ENCODE peak calls at places on chromosomes 5 and 9, in five cellular contexts. W, I, M, A and P are unnamed samples.

GRCh38 chr5:21067724-21068123 is 1079.7 kb upstream of the CDH18 start:
- DNase-seq in I (no peak), A (no peak), M (no peak), W (no peak), P (no peak)

GRCh38 chr9:79020266-79020665 is 551.5 kb upstream of the TLE4 start:
- DNase-seq in M (no peak), I (no peak), A (no peak), W (no peak), P (no peak)

GRCh38 chr9:98500337-98500919 is 208.3 kb downstream of the GABBR2 start:
- DNase-seq in M (no peak), W (no peak), I (no peak), A (no peak), P (no peak)

GRCh38 chr9:3884736-3885135 is 358.9 kb upstream of the RFX3 start:
- DNase-seq in A (no peak), M (no peak), W (no peak), I (no peak), P (no peak)

GRCh38 chr5:80255752-80256479 is at the start of gene SERINC5:
- DNase-seq in I (no peak), A (peak), M (peak), W (peak), P (peak)

GRCh38 chr5:93359296-93359957 is 221.6 kb downstream of the NR2F1-AS1 start:
- DNase-seq in M (no peak), W (no peak), A (no peak), I (no peak), P (no peak)

GRCh38 chr5:141788296-141788980 is 89.8 kb downstream of the PCDH1 start:
- DNase-seq in W (no peak), M (no peak), I (no peak), A (no peak), P (no peak)

GRCh38 chr9:116154976-116155699 is 1.5 kb downstream of the PAPPA start:
- DNase-seq in M (peak), A (no peak), I (no peak), W (no peak), P (no peak)

GRCh38 chr5:113367586-113367985 is 67.2 kb downstream of the TSSK1B start:
- DNase-seq in M (peak), W (no peak), A (no peak), I (no peak), P (no peak)

GRCh38 chr5:157971466-157972324 is 112.8 kb upstream of the CLINT1 start:
- DNase-seq in I (no peak), A (no peak), M (no peak), W (no peak), P (peak)

GRCh38 chr9:14993891-14994554 is 83.8 kb upstream of the FREM1 start:
- DNase-seq in A (no peak), I (no peak), W (no peak), M (no peak), P (no peak)

GRCh38 chr9:69542942-69543704 is 129.0 kb downstream of the APBA1 start:
- DNase-seq in I (no peak), A (no peak), W (no peak), M (peak), P (no peak)

GRCh38 chr9:34501889-34502425 is 20.8 kb downstream of the ENHO start:
- DNase-seq in I (no peak), W (no peak), M (no peak), A (peak), P (no peak)

GRCh38 chr5:164184158-164184557 is 678.7 kb downstream of the MAT2B start:
- DNase-seq in I (no peak), M (peak), A (no peak), W (no peak), P (no peak)

GRCh38 chr9:4292781-4293180 is 7.1 kb downstream of the GLIS3 start:
- DNase-seq in M (no peak), I (no peak), W (no peak), A (no peak), P (no peak)

GRCh38 chr5:160769264-160769663 is 82.7 kb downstream of the ATP10B start:
- DNase-seq in I (no peak), M (no peak), W (no peak), A (no peak), P (no peak)

GRCh38 chr9:24614070-24614469 is 68.4 kb upstream of the IZUMO3 start:
- DNase-seq in A (no peak), I (no peak), M (peak), W (no peak), P (no peak)

GRCh38 chr5:39115644-39116346 is 41.6 kb upstream of the RICTOR start:
- DNase-seq in I (no peak), A (no peak), W (no peak), M (no peak), P (no peak)

GRCh38 chr5:136285501-136285900 is 79.8 kb downstream of the TRPC7 start:
- DNase-seq in M (no peak), A (no peak), W (no peak), I (no peak), P (no peak)

GRCh38 chr9:37971107-37971459 is 67.2 kb upstream of the SLC25A51 start:
- DNase-seq in M (no peak), W (no peak), I (no peak), A (no peak), P (no peak)

GRCh38 chr5:2141254-2142000 is 258.7 kb upstream of the IRX4 start:
- DNase-seq in I (no peak), W (no peak), A (no peak), M (no peak), P (no peak)
- TF ChIP-seq FOXM1 in I (no peak), W (no peak), A (no peak), M (no peak), P (no peak)

GRCh38 chr9:91191443-91192378 is 170.0 kb downstream of the AUH start:
- DNase-seq in W (no peak), M (no peak), I (no peak), A (no peak), P (no peak)

GRCh38 chr9:91193658-91194391 is 167.9 kb downstream of the AUH start:
- DNase-seq in I (no peak), A (peak), W (peak), M (peak), P (peak)

GRCh38 chr9:91190062-91190461 is 171.7 kb downstream of the AUH start:
- DNase-seq in M (no peak), W (no peak), I (no peak), A (no peak), P (no peak)

GRCh38 chr9:91192785-91193657 is 168.7 kb downstream of the AUH start:
- DNase-seq in A (peak), I (no peak), W (peak), M (peak), P (peak)

DNA sequence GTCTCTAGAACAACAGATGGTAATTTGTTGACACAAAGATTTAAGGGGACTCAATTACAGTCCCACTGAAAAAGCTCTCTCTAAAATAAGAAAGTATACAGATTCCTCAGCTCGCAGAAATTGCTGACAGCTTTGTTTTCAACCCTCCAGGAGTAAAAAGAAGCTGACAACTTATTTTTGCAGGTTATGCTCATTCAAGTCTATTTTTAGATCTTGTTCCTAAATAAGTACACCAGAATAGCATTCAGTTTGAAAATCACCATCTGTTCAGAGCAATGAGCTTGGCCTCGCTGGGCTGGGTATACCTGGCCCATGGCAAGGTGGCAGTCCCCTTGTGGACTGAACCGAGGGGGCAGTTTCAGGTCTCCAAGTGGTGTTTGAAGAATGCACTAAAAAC is 169.3 kb downstream of the AUH start:
- DNase-seq in I (no peak), M (no peak), W (no peak), A (peak), P (no peak)
- TF ChIP-seq FOXM1 in I (no peak), M (no peak), W (no peak), A (no peak), P (no peak)

GRCh38 chr5:6704361-6704851 is 8.8 kb upstream of the TENT4A start:
- DNase-seq in A (no peak), M (no peak), I (no peak), W (no peak), P (no peak)
- TF ChIP-seq FOXM1 in A (no peak), M (no peak), I (no peak), W (no peak), P (no peak)

DNA sequence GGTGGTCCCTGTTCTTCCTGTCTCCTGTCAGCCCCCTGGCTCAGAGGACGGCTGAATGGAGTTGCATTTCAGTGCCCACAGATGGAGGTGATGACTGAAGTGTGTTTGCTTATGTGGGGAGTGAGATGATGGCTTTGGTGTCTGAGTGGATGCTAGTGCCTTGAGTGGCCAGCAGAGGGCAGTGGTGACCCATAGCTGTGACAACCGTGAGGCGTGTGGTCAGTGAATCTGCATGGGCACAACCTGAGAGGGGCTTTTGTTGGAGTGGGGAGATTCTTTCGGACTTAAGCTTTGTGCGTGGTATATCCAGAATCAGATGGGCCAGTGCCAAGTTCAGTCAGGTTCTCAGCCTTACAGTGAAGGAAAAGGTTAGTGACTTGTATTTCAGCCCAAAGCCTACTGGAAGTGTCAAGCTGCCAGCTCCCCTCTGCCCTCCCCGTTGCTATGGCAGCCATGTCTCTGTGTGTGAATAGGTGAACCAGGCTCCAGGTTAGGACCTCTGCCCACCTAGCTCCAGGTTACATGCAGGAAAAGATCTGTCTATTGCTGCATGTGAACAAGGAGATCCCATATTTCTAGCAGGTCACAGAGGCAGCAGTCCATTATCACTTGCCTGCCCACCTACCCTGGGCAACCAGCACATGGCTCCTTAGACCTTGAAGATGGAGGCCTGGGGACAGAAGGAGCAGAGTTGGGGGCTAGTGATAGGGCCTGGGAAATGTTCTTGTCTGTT is 14.7 kb upstream of the CXXC5 start:
- DNase-seq in W (peak), A (peak), I (no peak), M (peak), P (peak)
- TF ChIP-seq FOXM1 in W (no peak), A (no peak), I (no peak), M (no peak), P (no peak)

GRCh38 chr5:1105350-1106265 is 6.3 kb downstream of the SLC12A7 start:
- DNase-seq in W (peak), A (peak), M (no peak), I (no peak), P (no peak)

GRCh38 chr5:1103093-1103492 is 8.8 kb downstream of the SLC12A7 start:
- DNase-seq in M (no peak), W (no peak), A (no peak), I (no peak), P (no peak)

GRCh38 chr5:1106385-1107166 is 5.3 kb downstream of the SLC12A7 start:
- DNase-seq in A (peak), W (no peak), I (no peak), M (no peak), P (no peak)

GRCh38 chr5:1103505-1104326 is 8.1 kb downstream of the SLC12A7 start:
- DNase-seq in W (no peak), A (peak), M (no peak), I (no peak), P (no peak)

GRCh38 chr5:1104327-1105006 is 7.4 kb downstream of the SLC12A7 start:
- DNase-seq in I (no peak), A (no peak), W (no peak), M (no peak), P (no peak)
- TF ChIP-seq FOXM1 in I (no peak), A (no peak), W (no peak), M (no peak), P (no peak)

GRCh38 chr5:151617841-151618710 is 26.9 kb upstream of the FAT2 start:
- DNase-seq in W (no peak), M (no peak), I (no peak), A (peak), P (no peak)

GRCh38 chr5:151619812-151620462 is 28.8 kb upstream of the FAT2 start:
- DNase-seq in A (no peak), W (no peak), I (no peak), M (no peak), P (no peak)

GRCh38 chr5:151618907-151619306 is 27.8 kb upstream of the FAT2 start:
- DNase-seq in A (peak), M (no peak), W (no peak), I (no peak), P (no peak)

GRCh38 chr5:151615431-151615830 is 24.3 kb upstream of the FAT2 start:
- DNase-seq in A (no peak), I (no peak), M (no peak), W (no peak), P (no peak)

GRCh38 chr5:151617383-151617840 is 26.3 kb upstream of the FAT2 start:
- DNase-seq in M (no peak), W (no peak), I (no peak), A (no peak), P (no peak)
- TF ChIP-seq FOXM1 in M (no peak), W (no peak), I (no peak), A (no peak), P (no peak)

GRCh38 chr5:53261245-53261644 is 151.7 kb upstream of the MOCS2 start:
- DNase-seq in I (no peak), A (no peak), W (no peak), M (no peak), P (no peak)

GRCh38 chr5:53262348-53262970 is 152.9 kb upstream of the MOCS2 start:
- DNase-seq in A (peak), W (peak), M (peak), I (no peak), P (peak)

GRCh38 chr5:53260446-53260845 is 150.9 kb upstream of the MOCS2 start:
- DNase-seq in M (no peak), I (no peak), A (no peak), W (no peak), P (no peak)

GRCh38 chr5:53263151-53263550 is 153.6 kb upstream of the MOCS2 start:
- DNase-seq in W (no peak), A (no peak), I (no peak), M (no peak), P (no peak)

DNA sequence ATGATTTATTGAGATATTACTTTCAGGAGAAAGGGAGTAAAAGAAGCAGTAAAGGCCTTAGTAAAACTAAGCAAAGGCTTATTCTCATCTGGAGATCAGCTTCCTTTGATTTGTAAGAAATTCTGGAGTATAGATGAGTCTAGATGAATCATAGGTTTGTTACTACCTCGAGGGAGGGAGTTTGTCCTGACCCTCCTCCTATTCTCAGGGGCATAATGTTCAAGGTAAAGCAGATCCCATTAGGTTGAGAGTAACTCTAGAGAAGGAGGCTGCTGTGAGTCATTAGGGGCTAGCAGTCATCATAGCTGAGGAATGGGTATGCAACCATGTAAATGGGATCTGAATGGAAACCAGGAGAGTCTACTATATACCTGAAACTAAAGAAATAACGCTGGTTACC is 155.5 kb upstream of the MOCS2 start:
- DNase-seq in A (no peak), I (no peak), W (no peak), M (no peak), P (no peak)
- TF ChIP-seq FOXM1 in A (no peak), I (no peak), W (no peak), M (no peak), P (no peak)